ENCODE peak calls at places on chromosome 21, in eight cellular contexts. Y, H, W, S, Z, U, M and F are unnamed samples.

GRCh38 chr21:33229099-33229775 is 501 bp upstream of the IFNAR2 start:
- DNase-seq in Z (peak; percentile 15), W (peak; percentile 13), H (no peak), S (no peak), Y (no peak), U (no peak), M (no peak), F (no peak)

GRCh38 chr21:46028547-46029200 is 47.1 kb downstream of the COL6A1 start:
- DNase-seq in Y (no peak), Z (no peak), H (no peak), U (no peak), S (no peak), M (peak; percentile 56), W (no peak), F (no peak)

GRCh38 chr21:17777321-17777720 is 41.8 kb downstream of the C21orf91 start:
- DNase-seq in Y (no peak), S (no peak), U (no peak), Z (no peak), M (no peak), H (no peak), W (no peak), F (no peak)

GRCh38 chr21:44497641-44498243 is 42.3 kb downstream of the KRTAP10-1 start:
- DNase-seq in U (no peak), W (no peak), Y (no peak), M (no peak), S (no peak), H (no peak), Z (no peak), F (no peak)

GRCh38 chr21:34243562-34243961 is 120.2 kb upstream of the KCNE2 start:
- DNase-seq in H (peak; percentile 3), Y (peak; percentile 29), M (no peak), Z (peak; percentile 72), W (no peak), U (no peak), S (no peak), F (peak; percentile 22)

GRCh38 chr21:36750579-36750959 is 51.7 kb downstream of the SIM2 start:
- DNase-seq in S (no peak), M (no peak), H (no peak), Z (no peak), U (no peak), W (no peak), Y (no peak), F (no peak)

GRCh38 chr21:20997633-20998455 is at the start of gene NCAM2:
- DNase-seq in Z (peak; percentile 87), W (no peak), U (peak; percentile 70), M (peak; percentile 60), S (peak; percentile 57), H (no peak), Y (peak; percentile 90), F (peak; percentile 38)

GRCh38 chr21:41678016-41678935 is 88.6 kb downstream of the RIPK4 start:
- DNase-seq in U (no peak), H (peak; percentile 79), Z (peak; percentile 44), S (no peak), Y (no peak), W (peak; percentile 64), M (no peak), F (no peak)

GRCh38 chr21:45995686-45996179 is 14.2 kb downstream of the COL6A1 start:
- DNase-seq in H (peak; percentile 51), S (peak; percentile 2), U (no peak), M (no peak), Y (peak; percentile 23), Z (no peak), W (no peak), F (no peak)

GRCh38 chr21:36028127-36029069 is 31.9 kb downstream of the SETD4 start:
- DNase-seq in M (peak; percentile 52), U (peak; percentile 85), Z (peak; percentile 83), W (peak; percentile 67), Y (peak; percentile 63), H (peak; percentile 67), S (peak; percentile 66), F (peak; percentile 34)

GRCh38 chr21:15552914-15553491 is 176.8 kb upstream of the USP25 start:
- DNase-seq in U (no peak), Y (no peak), S (no peak), M (no peak), W (no peak), Z (peak; percentile 45), H (no peak), F (no peak)

GRCh38 chr21:40902993-40903392 is 56.0 kb upstream of the DSCAM start:
- DNase-seq in H (no peak), Z (no peak), M (no peak), Y (no peak), U (no peak), W (no peak), S (no peak), F (no peak)

GRCh38 chr21:17949395-17949794 is 130.2 kb upstream of the C21orf91 start:
- DNase-seq in Y (no peak), H (no peak), W (no peak), Z (no peak), S (no peak), U (no peak), M (no peak), F (no peak)

GRCh38 chr21:45289655-45290515 is 2.2 kb upstream of the POFUT2 start:
- DNase-seq in S (no peak), Z (peak; percentile 47), M (no peak), H (no peak), W (peak; percentile 33), Y (peak; percentile 27), U (no peak), F (no peak)

GRCh38 chr21:34707876-34708325 is 39.1 kb downstream of the CLIC6 start:
- DNase-seq in S (peak; percentile 12), U (no peak), Y (no peak), Z (no peak), W (no peak), M (no peak), H (no peak), F (peak; percentile 81)

GRCh38 chr21:23853796-23854379 is 1753.4 kb downstream of the MRPL39 start:
- DNase-seq in M (peak; percentile 7), H (no peak), U (peak; percentile 16), Y (peak; percentile 10), W (no peak), S (peak; percentile 6), Z (peak; percentile 45), F (peak; percentile 50)

GRCh38 chr21:38221594-38221993 is 35.2 kb upstream of the KCNJ15 start:
- DNase-seq in W (no peak), Y (no peak), S (no peak), H (no peak), M (no peak), Z (no peak), U (no peak), F (no peak)

GRCh38 chr21:37915941-37916794 is at the start of gene KCNJ6:
- DNase-seq in S (no peak), Z (peak; percentile 94), U (peak; percentile 46), H (no peak), Y (peak; percentile 70), M (no peak), W (peak; percentile 70), F (no peak)

GRCh38 chr21:27403011-27403410 is 436.1 kb upstream of the ADAMTS5 start:
- DNase-seq in W (no peak), H (no peak), U (no peak), M (no peak), Y (no peak), Z (no peak), S (no peak), F (no peak)

GRCh38 chr21:44487831-44488230 is 32.5 kb downstream of the LRRC3 start:
- DNase-seq in M (no peak), S (peak; percentile 46), H (no peak), Z (peak; percentile 82), U (peak; percentile 76), W (no peak), Y (peak; percentile 43), F (no peak)

GRCh38 chr21:38323721-38324591 is 67.2 kb downstream of the KCNJ15 start:
- DNase-seq in M (peak; percentile 73), U (no peak), H (no peak), W (peak; percentile 44), S (no peak), Z (peak; percentile 83), Y (no peak), F (peak; percentile 69)

GRCh38 chr21:38965910-38966504 is 160.3 kb downstream of the ETS2 start:
- DNase-seq in S (no peak), M (no peak), U (peak; percentile 75), H (peak; percentile 72), Y (peak; percentile 72), Z (peak; percentile 55), W (no peak), F (no peak)

GRCh38 chr21:31873275-31873695 is 465 bp downstream of the HUNK start:
- DNase-seq in Y (peak; percentile 66), S (no peak), W (no peak), Z (peak; percentile 63), U (no peak), M (no peak), H (no peak), F (no peak)
- H3K4me3 ChIP-seq in Y (peak overlapping the region; percentile 67), S (peak overlapping the region; percentile 50), W (peak overlapping the region; percentile 94), Z (peak overlapping the region; percentile 85), U (no peak overlapping the region), M (peak overlapping the region; percentile 49), H (no peak overlapping the region), F (peak overlapping the region; percentile 62)

DNA sequence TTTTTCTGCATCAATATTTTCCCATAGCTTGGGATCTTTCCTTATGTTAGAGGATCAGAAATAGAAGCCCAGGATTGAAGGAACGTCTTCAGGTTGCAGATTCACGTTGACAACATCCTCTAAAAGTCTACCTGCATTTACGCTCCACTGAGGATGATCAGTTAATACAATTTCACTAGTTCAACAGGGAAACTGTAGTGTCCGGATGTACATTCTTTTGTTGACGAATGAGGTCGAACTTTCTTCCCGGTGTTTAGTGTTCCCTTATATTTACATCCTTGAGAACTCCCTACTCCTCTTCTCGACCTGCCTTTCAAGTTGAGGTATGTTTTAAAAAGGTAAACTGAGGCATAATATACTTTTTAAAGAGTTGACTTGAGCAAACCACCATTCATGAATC is 74.8 kb downstream of the SIK1 start:
- DNase-seq in W (no peak), Z (no peak), M (no peak), H (no peak), Y (no peak), S (no peak), U (no peak), F (no peak)
- H3K4me3 ChIP-seq in W (no peak overlapping the region), Z (no peak overlapping the region), M (no peak overlapping the region), H (no peak overlapping the region), Y (no peak overlapping the region), S (no peak overlapping the region), U (no peak overlapping the region), F (no peak overlapping the region)

GRCh38 chr21:29121759-29122158 is 8.7 kb upstream of the MAP3K7CL start:
- DNase-seq in H (no peak), Y (no peak), W (no peak), U (no peak), Z (no peak), S (no peak), M (no peak), F (no peak)

GRCh38 chr21:29114765-29115164 is 15.7 kb upstream of the MAP3K7CL start:
- DNase-seq in S (no peak), U (no peak), H (peak; percentile 32), Y (no peak), W (no peak), M (peak; percentile 77), Z (peak; percentile 51), F (no peak)

GRCh38 chr21:29115899-29116298 is 14.5 kb upstream of the MAP3K7CL start:
- DNase-seq in S (no peak), H (no peak), U (no peak), W (no peak), Z (no peak), Y (no peak), M (no peak), F (no peak)

GRCh38 chr21:29117372-29117955 is 13.0 kb upstream of the MAP3K7CL start:
- DNase-seq in U (no peak), Y (no peak), W (no peak), M (no peak), Z (no peak), S (no peak), H (no peak), F (no peak)
- H3K4me3 ChIP-seq in U (no peak overlapping the region), Y (no peak overlapping the region), W (no peak overlapping the region), M (no peak overlapping the region), Z (no peak overlapping the region), S (no peak overlapping the region), H (no peak overlapping the region), F (no peak overlapping the region)

GRCh38 chr21:16633851-16634521 is 878.9 kb upstream of the CXADR start:
- DNase-seq in W (no peak), H (no peak), M (no peak), Z (no peak), U (no peak), Y (peak; percentile 11), S (no peak), F (no peak)
- H3K4me3 ChIP-seq in W (no peak overlapping the region), H (no peak overlapping the region), M (no peak overlapping the region), Z (no peak overlapping the region), U (no peak overlapping the region), Y (no peak overlapping the region), S (no peak overlapping the region), F (no peak overlapping the region)